ENCODE peak calls at places on chromosomes 2 and 18, in ten cellular contexts. U, R, J, V, B, M, Q, C, Y and G are unnamed samples. For H3K36me3, the result is how much of the 10 kb centered on the place peaks cover.

GRCh38 chr2:98519851-98520250 is 75.2 kb downstream of the INPP4A start:
- DNase-seq in R (no peak), Q (no peak), Y (no peak), V (no peak), C (no peak), U (no peak), B (no peak), M (no peak), J (peak), G (no peak)

GRCh38 chr2:148130571-148130970 is 109.7 kb downstream of the MBD5 start:
- DNase-seq in V (no peak), Y (no peak), C (no peak), R (peak), B (no peak), M (no peak), Q (no peak), J (no peak), U (peak), G (no peak)

GRCh38 chr2:98598781-98599428 is 9.4 kb downstream of the COA5 start:
- DNase-seq in B (no peak), U (peak), Q (no peak), V (no peak), M (no peak), C (no peak), J (no peak), Y (no peak), R (no peak), G (no peak)

GRCh38 chr2:235170536-235171510 is 219.0 kb downstream of the SH3BP4 start:
- DNase-seq in J (no peak), Y (no peak), R (peak), B (peak), U (peak), Q (no peak), C (no peak), V (no peak), M (no peak), G (no peak)

GRCh38 chr2:132519566-132519965 is 103.0 kb downstream of the GPR39 start:
- DNase-seq in J (no peak), Y (no peak), R (no peak), U (no peak), Q (no peak), M (no peak), B (no peak), C (no peak), V (no peak), G (no peak)

GRCh38 chr2:222319576-222320440 is 21.0 kb upstream of the PAX3 start:
- DNase-seq in R (peak), M (peak), J (no peak), C (no peak), V (no peak), Y (no peak), Q (no peak), B (peak), U (no peak), G (no peak)

GRCh38 chr2:178269825-178270224 is 75.5 kb downstream of the OSBPL6 start:
- DNase-seq in Y (no peak), Q (no peak), M (no peak), B (no peak), U (no peak), R (no peak), V (no peak), J (no peak), C (no peak), G (no peak)

GRCh38 chr18:681985-682384 is 24.5 kb downstream of the TYMS start:
- DNase-seq in U (no peak), J (no peak), Q (no peak), R (no peak), M (no peak), Y (no peak), B (no peak), C (no peak), V (peak), G (no peak)

GRCh38 chr2:96879545-96880040 is 9.7 kb upstream of the SEMA4C start:
- DNase-seq in J (no peak), B (no peak), V (no peak), U (no peak), Y (no peak), C (no peak), Q (no peak), M (no peak), R (no peak), G (no peak)

GRCh38 chr18:58788971-58789797 is 75.5 kb upstream of the ZNF532 start:
- DNase-seq in M (no peak), Y (peak), C (peak), U (peak), R (no peak), Q (no peak), B (peak), J (no peak), V (no peak), G (no peak)

GRCh38 chr2:39380525-39381150 is 56.4 kb downstream of the MAP4K3 start:
- DNase-seq in Q (no peak), C (no peak), R (no peak), B (no peak), Y (no peak), J (no peak), V (no peak), M (no peak), U (peak), G (no peak)

GRCh38 chr18:58862851-58863538 is 1.7 kb upstream of the ZNF532 start:
- DNase-seq in C (no peak), B (peak), Y (peak), U (peak), J (peak), R (peak), M (peak), Q (peak), V (peak), G (no peak)

GRCh38 chr18:24142376-24142775 is 3.5 kb downstream of the CABYR start:
- DNase-seq in Y (no peak), M (no peak), J (no peak), C (no peak), V (no peak), U (no peak), R (no peak), B (no peak), Q (no peak), G (no peak)

GRCh38 chr2:168192839-168193616 is 54.4 kb downstream of the STK39 start:
- DNase-seq in B (peak), M (no peak), J (no peak), C (no peak), V (peak), Q (no peak), R (peak), U (peak), Y (no peak), G (no peak)

GRCh38 chr2:199160677-199161465 is 296.9 kb downstream of the SATB2 start:
- DNase-seq in B (no peak), R (no peak), Q (no peak), Y (no peak), U (peak), C (no peak), J (no peak), V (no peak), M (no peak), G (no peak)

GRCh38 chr2:88016948-88017779 is 817 bp upstream of the RNU2-63P start:
- DNase-seq in C (peak), R (peak), Q (peak), Y (peak), M (peak), B (peak), U (peak), V (no peak), J (no peak), G (no peak)

GRCh38 chr18:27645929-27646328 is 460.8 kb upstream of the CHST9 start:
- DNase-seq in Y (no peak), B (no peak), J (no peak), Q (no peak), V (no peak), U (no peak), C (no peak), R (no peak), M (no peak), G (no peak)

GRCh38 chr2:101120124-101120996 is 30.8 kb downstream of the TBC1D8 start:
- DNase-seq in U (peak), Q (peak), B (no peak), M (peak), V (no peak), C (peak), J (peak), Y (peak), R (no peak), G (peak)

GRCh38 chr2:15303874-15304273 is 257.3 kb downstream of the NBAS start:
- DNase-seq in Q (no peak), V (no peak), B (no peak), R (no peak), M (no peak), C (no peak), J (no peak), U (no peak), Y (no peak), G (no peak)

GRCh38 chr2:85802337-85803103 is 48.7 kb downstream of the ATOH8 start:
- DNase-seq in Q (no peak), V (no peak), M (no peak), U (no peak), R (no peak), J (no peak), Y (no peak), C (no peak), B (no peak), G (peak)

GRCh38 chr2:8120979-8121825 is 560.7 kb upstream of the ID2 start:
- DNase-seq in V (no peak), U (peak), M (no peak), J (no peak), Q (no peak), C (no peak), Y (no peak), R (no peak), B (no peak), G (no peak)

GRCh38 chr18:13485604-13486003 is 240.8 kb downstream of the FAM210A start:
- DNase-seq in J (no peak), V (no peak), Y (no peak), R (no peak), U (no peak), M (no peak), Q (no peak), B (no peak), C (no peak), G (no peak)

GRCh38 chr18:13649397-13650252 is 76.7 kb downstream of the FAM210A start:
- DNase-seq in U (no peak), M (no peak), V (no peak), B (no peak), Q (no peak), J (no peak), C (no peak), R (no peak), Y (no peak), G (no peak)

GRCh38 chr2:14907014-14907612 is 274.6 kb downstream of the LRATD1 start:
- DNase-seq in C (no peak), Q (no peak), J (no peak), V (no peak), B (peak), Y (no peak), M (no peak), U (no peak), R (peak), G (no peak)

GRCh38 chr2:222900354-222900753 is 39.5 kb downstream of the ACSL3 start:
- DNase-seq in R (no peak), C (no peak), M (no peak), U (peak), Q (no peak), V (no peak), B (no peak), J (no peak), Y (no peak), G (no peak)

GRCh38 chr18:28365406-28365805 is 188.5 kb upstream of the CDH2 start:
- DNase-seq in U (peak), Y (no peak), C (peak), R (no peak), J (no peak), V (no peak), M (no peak), B (no peak), Q (no peak), G (no peak)

GRCh38 chr2:168255866-168256265 is 8.5 kb upstream of the STK39 start:
- DNase-seq in B (no peak), J (no peak), R (no peak), Y (peak), M (no peak), V (no peak), U (no peak), Q (no peak), C (no peak), G (no peak)

GRCh38 chr18:22020127-22020866 is 149.1 kb upstream of the GATA6 start:
- DNase-seq in V (no peak), J (no peak), B (peak), Y (peak), R (no peak), Q (no peak), M (no peak), C (no peak), U (no peak), G (no peak)

GRCh38 chr18:28960146-28960545 is 783.2 kb upstream of the CDH2 start:
- DNase-seq in R (no peak), J (no peak), U (peak), Q (no peak), B (no peak), C (no peak), Y (no peak), M (no peak), V (no peak), G (no peak)

GRCh38 chr2:29495536-29495935 is 380.3 kb downstream of the CLIP4 start:
- DNase-seq in R (no peak), C (no peak), Q (no peak), U (peak), B (no peak), J (no peak), M (no peak), V (no peak), Y (no peak), G (no peak)

GRCh38 chr2:109205447-109205846 is 76.4 kb downstream of the SH3RF3 start:
- DNase-seq in M (no peak), U (no peak), Y (no peak), Q (no peak), C (no peak), B (no peak), V (no peak), R (no peak), J (peak), G (no peak)

GRCh38 chr18:5972298-5972697 is 77.0 kb upstream of the TMEM200C start:
- DNase-seq in C (no peak), J (no peak), V (no peak), Y (no peak), U (no peak), B (peak), M (no peak), Q (no peak), R (no peak), G (no peak)

GRCh38 chr18:5973079-5973478 is 77.8 kb upstream of the TMEM200C start:
- DNase-seq in Y (no peak), J (no peak), U (no peak), B (peak), R (no peak), Q (no peak), C (no peak), V (no peak), M (no peak), G (no peak)

GRCh38 chr18:5974696-5975095 is 79.4 kb upstream of the TMEM200C start:
- DNase-seq in Q (no peak), U (no peak), Y (no peak), C (no peak), V (no peak), B (peak), M (no peak), J (no peak), R (no peak), G (no peak)

GRCh38 chr18:5977022-5977421 is 81.7 kb upstream of the TMEM200C start:
- DNase-seq in U (no peak), R (no peak), C (no peak), Q (no peak), B (peak), M (no peak), Y (no peak), J (no peak), V (no peak), G (no peak)

GRCh38 chr18:5975111-5975622 is 79.8 kb upstream of the TMEM200C start:
- DNase-seq in R (no peak), B (peak), Q (no peak), M (no peak), Y (no peak), U (peak), V (no peak), J (no peak), C (no peak), G (no peak)
- TF ChIP-seq CTCF in R (no peak), B (peak), Q (no peak), M (no peak), Y (no peak), U (no peak), V (no peak), J (no peak), C (no peak), G (no peak)

GRCh38 chr2:128354161-128354560 is 35.5 kb upstream of the HS6ST1 start:
- DNase-seq in V (no peak), Q (peak), M (no peak), U (no peak), R (no peak), J (no peak), C (no peak), B (no peak), Y (no peak), G (no peak)

GRCh38 chr2:128356127-128356526 is 37.5 kb upstream of the HS6ST1 start:
- DNase-seq in U (no peak), R (no peak), Y (no peak), B (no peak), M (no peak), Q (no peak), C (no peak), J (no peak), V (no peak), G (no peak)

GRCh38 chr2:128357561-128358370 is 39.1 kb upstream of the HS6ST1 start:
- DNase-seq in J (peak), B (no peak), R (no peak), M (peak), Y (no peak), C (no peak), U (no peak), V (no peak), Q (peak), G (no peak)

GRCh38 chr2:128350736-128351135 is 32.1 kb upstream of the HS6ST1 start:
- DNase-seq in M (no peak), V (no peak), Y (no peak), B (no peak), U (no peak), R (no peak), J (no peak), C (no peak), Q (peak), G (no peak)

DNA sequence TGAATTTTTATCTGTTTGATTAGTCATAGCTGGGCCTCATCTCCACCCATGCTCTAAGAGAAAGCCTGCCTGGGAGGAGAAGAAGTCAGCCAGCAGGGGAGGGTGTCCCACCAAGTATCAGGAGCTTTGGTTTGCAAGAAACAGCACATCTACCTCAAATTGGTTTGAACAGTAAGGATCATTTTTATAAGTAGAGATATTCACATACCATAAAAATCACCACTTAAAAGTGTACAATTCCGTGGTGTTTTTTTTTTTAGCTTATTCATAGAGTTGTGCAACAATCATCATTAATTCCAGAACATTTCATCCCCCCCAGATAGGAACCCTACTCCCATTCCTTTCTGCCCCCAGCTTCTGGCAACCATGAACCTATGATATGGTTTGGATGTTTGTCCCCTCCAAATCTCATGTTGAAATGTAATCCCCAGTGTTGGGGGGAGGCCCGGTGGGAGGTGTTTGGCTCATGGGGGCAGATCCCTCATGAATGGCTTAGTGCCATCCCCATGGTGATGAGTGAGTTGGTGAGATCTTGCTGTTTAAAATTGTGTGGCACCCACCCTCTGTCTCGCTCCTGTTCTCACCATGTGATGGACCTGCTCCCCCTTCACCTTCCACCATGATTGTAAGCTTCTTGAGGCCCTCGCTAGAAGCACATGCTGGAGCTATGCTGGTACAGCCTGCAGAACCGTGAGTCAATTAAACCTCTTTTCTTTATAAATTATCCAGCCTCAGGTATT is 36.2 kb upstream of the HS6ST1 start:
- DNase-seq in V (no peak), R (no peak), U (no peak), Q (peak), M (no peak), B (no peak), C (no peak), J (no peak), Y (no peak), G (peak)
- H3K36me3 ChIP-seq in V (under half), R (under half), U (under half), Q (under half), M (under half), B (under half), C (under half), J (under half), Y (under half), G (under half)

DNA sequence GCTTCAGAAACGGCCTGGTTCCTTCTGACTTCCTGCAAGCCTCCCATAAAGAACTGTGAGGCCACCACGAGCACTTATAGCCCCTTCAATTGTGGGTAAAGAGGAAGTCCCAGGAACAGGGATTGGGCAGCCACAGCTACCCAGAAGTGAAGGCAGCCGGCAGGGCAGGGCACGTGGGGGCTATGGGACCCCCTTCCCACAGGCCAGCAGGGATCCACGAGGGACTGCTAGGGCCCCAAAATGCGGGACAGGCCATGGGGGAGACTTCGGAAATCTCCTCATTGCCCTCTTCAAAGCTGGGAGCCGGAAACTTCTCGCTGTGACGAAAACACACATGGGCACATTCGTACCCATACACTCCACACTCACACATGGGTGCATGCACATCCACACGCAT is 196.1 kb upstream of the SALL3 start:
- DNase-seq in J (no peak), U (no peak), Q (no peak), C (no peak), V (no peak), R (no peak), Y (no peak), M (no peak), B (no peak), G (no peak)
- TF ChIP-seq CTCF in J (no peak), U (no peak), Q (no peak), C (no peak), V (no peak), R (no peak), Y (no peak), M (no peak), B (no peak), G (no peak)

GRCh38 chr2:112749755-112750559 is 14.5 kb downstream of the CKAP2L start:
- DNase-seq in Q (peak), V (peak), Y (peak), J (no peak), B (peak), C (peak), U (peak), M (peak), R (peak), G (peak)
- H3K36me3 ChIP-seq in Q (under half), V (under half), Y (under half), J (under half), B (half or more), C (under half), U (under half), M (under half), R (under half), G (under half)

GRCh38 chr2:231710751-231711676 is 2.7 kb downstream of the PTMA start:
- DNase-seq in U (no peak), M (peak), B (peak), V (peak), R (no peak), C (no peak), J (peak), Q (peak), Y (peak), G (no peak)
- TF ChIP-seq CTCF in U (no peak), M (no peak), B (no peak), V (no peak), R (no peak), C (no peak), J (no peak), Q (no peak), Y (no peak), G (no peak)

DNA sequence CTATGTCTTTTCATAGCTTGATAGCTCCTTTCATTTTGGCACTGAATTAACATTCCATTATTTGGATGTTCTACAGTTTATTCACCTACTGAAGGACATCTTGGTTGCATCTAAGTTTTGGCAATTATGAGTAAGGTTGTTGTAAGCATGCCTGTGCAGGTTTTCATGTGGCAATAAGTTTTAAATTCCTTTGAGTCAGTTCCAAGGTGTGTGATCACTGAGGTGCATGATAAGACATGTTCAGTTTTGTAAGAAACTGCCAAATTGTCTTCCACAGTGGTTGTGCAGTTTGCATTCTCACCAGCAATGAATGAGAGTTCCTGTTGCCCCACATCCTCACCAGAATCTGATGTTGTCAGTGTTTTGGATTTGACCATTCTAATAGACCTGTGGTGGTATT is 24.2 kb downstream of the XDH start:
- DNase-seq in V (no peak), R (no peak), M (no peak), C (peak), Q (peak), B (no peak), Y (no peak), J (no peak), U (peak), G (no peak)
- H3K36me3 ChIP-seq in V (under half), R (under half), M (under half), C (under half), Q (under half), B (under half), Y (under half), J (under half), U (under half), G (under half)

GRCh38 chr2:159035790-159036411 is 67.5 kb downstream of the TANC1 start:
- DNase-seq in Y (peak), Q (peak), M (no peak), U (peak), J (no peak), B (peak), C (peak), R (peak), V (peak), G (no peak)
- TF ChIP-seq CTCF in Y (no peak), Q (peak), M (peak), U (peak), J (peak), B (peak), C (peak), R (peak), V (no peak), G (no peak)